ENCODE peak calls at places on chromosomes 6 and 20, in six cellular contexts. B, R, A, Z, F and X are unnamed samples.

GRCh38 chr20:52340036-52340634 is 148.6 kb upstream of the ZFP64 start:
- DNase-seq in R (no peak), Z (no peak), F (no peak), A (no peak), B (peak), X (no peak)

GRCh38 chr6:81515562-81516453 is 236.7 kb downstream of the TENT5A start:
- DNase-seq in R (no peak), F (no peak), Z (peak), B (no peak), A (no peak), X (no peak)

GRCh38 chr6:148885154-148885870 is 138.5 kb downstream of the UST start:
- DNase-seq in A (no peak), B (no peak), Z (peak), R (no peak), F (no peak), X (peak)

GRCh38 chr6:149852180-149852579 is 12.0 kb downstream of the LRP11 start:
- DNase-seq in A (no peak), B (no peak), Z (no peak), F (no peak), R (no peak), X (no peak)

GRCh38 chr20:34506480-34506879 is 9.7 kb upstream of the DYNLRB1 start:
- DNase-seq in A (no peak), F (no peak), B (no peak), Z (no peak), R (no peak), X (no peak)

GRCh38 chr6:65760285-65760684 is 53.3 kb upstream of the EYS start:
- DNase-seq in Z (peak), R (no peak), A (no peak), B (no peak), F (no peak), X (no peak)

GRCh38 chr20:45940053-45940452 is 5.6 kb downstream of the PCIF1 start:
- DNase-seq in B (no peak), F (no peak), Z (no peak), R (no peak), A (no peak), X (peak)

GRCh38 chr6:26401987-26402658 is at the start of gene BTN3A1:
- DNase-seq in Z (peak), A (no peak), B (peak), F (peak), R (peak), X (peak)

GRCh38 chr6:1917628-1918371 is 308.1 kb downstream of the FOXC1 start:
- DNase-seq in B (no peak), F (no peak), Z (peak), R (peak), A (no peak), X (peak)

GRCh38 chr20:40868568-40869223 is 159.9 kb upstream of the TOP1 start:
- DNase-seq in Z (peak), F (no peak), R (no peak), B (peak), A (no peak), X (no peak)